ENCODE peak calls at places on chromosome 14, in seven cellular contexts. T, A, I, G, U, Y and E are unnamed samples.
A peak's percentile ranks its signal among the peaks of the same experiment; 100 is the strongest.

GRCh38 chr14:77133718-77134338 is 7.8 kb downstream of the ZDHHC22 start:
- DNase-seq in T (peak; percentile 40), A (peak; percentile 49), I (peak; percentile 83), G (peak; percentile 80), U (peak; percentile 42), Y (peak; percentile 75), E (peak; percentile 59)

GRCh38 chr14:75769047-75769685 is 108.1 kb downstream of the TTLL5 start:
- DNase-seq in T (no peak), A (no peak), I (no peak), G (no peak), U (no peak), Y (no peak), E (no peak)

GRCh38 chr14:89912667-89913211 is 41.8 kb downstream of the EFCAB11 start:
- DNase-seq in T (no peak), A (peak; percentile 87), I (no peak), G (no peak), U (no peak), Y (peak; percentile 96), E (no peak)

GRCh38 chr14:30223385-30223785 is 295.7 kb upstream of the PRKD1 start:
- DNase-seq in T (peak; percentile 29), A (peak; percentile 46), I (peak; percentile 78), G (peak; percentile 78), U (peak; percentile 81), Y (peak; percentile 90), E (peak; percentile 97)

GRCh38 chr14:53929871-53930685 is 26.5 kb downstream of the BMP4 start:
- DNase-seq in T (no peak), A (peak; percentile 28), I (no peak), G (no peak), U (no peak), Y (no peak), E (peak; percentile 33)

GRCh38 chr14:73625686-73626085 is 13.4 kb downstream of the ACOT6 start:
- DNase-seq in T (no peak), A (no peak), I (no peak), G (no peak), U (no peak), Y (peak; percentile 7), E (no peak)

GRCh38 chr14:72679591-72680151 is 214.2 kb downstream of the DPF3 start:
- DNase-seq in T (no peak), A (no peak), I (no peak), G (no peak), U (no peak), Y (peak; percentile 5), E (no peak)

GRCh38 chr14:39673141-39674133 is 241.2 kb upstream of the FBXO33 start:
- DNase-seq in T (no peak), A (no peak), I (no peak), G (no peak), U (no peak), Y (peak; percentile 26), E (no peak)

GRCh38 chr14:32329690-32330290 is 692 bp downstream of the AKAP6 start:
- DNase-seq in T (no peak), A (no peak), I (no peak), G (no peak), U (no peak), Y (no peak), E (no peak)

GRCh38 chr14:93016275-93016845 is 93.4 kb downstream of the CHGA start:
- DNase-seq in T (no peak), A (no peak), I (no peak), G (peak; percentile 36), U (no peak), Y (no peak), E (no peak)

GRCh38 chr14:83894519-83894918 is 1635.4 kb upstream of the FLRT2 start:
- DNase-seq in T (no peak), A (no peak), I (no peak), G (no peak), U (no peak), Y (no peak), E (no peak)

GRCh38 chr14:100067481-100067880 is 2.3 kb downstream of the EVL start:
- DNase-seq in T (no peak), A (no peak), I (no peak), G (no peak), U (no peak), Y (no peak), E (no peak)

GRCh38 chr14:90373887-90374286 is 22.9 kb upstream of the CALM1 start:
- DNase-seq in T (no peak), A (no peak), I (no peak), G (no peak), U (no peak), Y (no peak), E (no peak)

GRCh38 chr14:94163806-94164205 is 10.3 kb upstream of the PPP4R4 start:
- DNase-seq in T (no peak), A (no peak), I (no peak), G (no peak), U (no peak), Y (peak; percentile 5), E (no peak)

GRCh38 chr14:71384007-71384605 is 476.8 kb downstream of the PCNX1 start:
- DNase-seq in T (no peak), A (no peak), I (no peak), G (no peak), U (no peak), Y (no peak), E (peak; percentile 63)

GRCh38 chr14:90760591-90761316 is 55.5 kb downstream of the TTC7B start:
- DNase-seq in T (no peak), A (peak; percentile 55), I (no peak), G (no peak), U (no peak), Y (peak; percentile 62), E (no peak)

GRCh38 chr14:22871962-22872832 is 657 bp downstream of the LRP10 start:
- DNase-seq in T (peak; percentile 75), A (peak; percentile 90), I (peak; percentile 93), G (peak; percentile 91), U (peak; percentile 86), Y (peak; percentile 85), E (peak; percentile 85)

GRCh38 chr14:26595922-26596721 is 1.7 kb downstream of the NOVA1 start:
- DNase-seq in T (no peak), A (no peak), I (no peak), G (no peak), U (no peak), Y (peak; percentile 10), E (no peak)
- H3K27ac ChIP-seq in T (no peak overlapping the region), A (peak overlapping the region; percentile 89), I (no peak overlapping the region), G (peak overlapping the region; percentile 52), U (no peak overlapping the region), Y (no peak overlapping the region), E (no peak overlapping the region)

DNA sequence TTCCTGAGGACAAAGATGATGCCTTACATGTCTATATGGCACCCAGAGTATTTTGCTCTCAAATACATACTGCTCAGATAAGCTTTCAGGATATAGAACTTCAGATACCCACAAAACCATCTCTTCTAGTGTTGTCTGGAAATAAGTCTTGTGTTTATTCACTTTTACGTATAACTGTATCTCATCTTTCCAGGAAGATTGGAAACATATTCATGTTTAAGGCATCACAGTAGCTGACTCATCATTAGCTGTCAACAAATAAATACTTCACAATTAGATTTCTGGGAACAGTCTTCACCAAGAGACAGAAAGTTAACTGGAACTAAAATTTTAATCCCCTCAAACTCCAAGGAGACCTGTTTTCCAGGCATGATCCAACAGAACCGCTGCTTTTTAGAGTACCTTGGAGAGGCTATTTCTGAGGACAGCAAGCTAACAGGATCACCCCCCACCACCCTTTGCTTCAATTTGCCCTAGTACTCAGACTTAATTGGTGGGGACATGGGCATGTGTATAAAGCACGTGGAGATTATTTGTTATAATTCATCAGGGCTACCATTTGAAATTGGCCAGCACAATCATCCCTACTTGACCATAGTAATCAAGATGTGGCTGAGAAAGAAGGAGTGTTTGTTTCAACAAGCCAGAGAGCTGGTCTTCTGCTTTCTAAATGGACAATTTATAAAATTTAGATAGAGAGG is 129.3 kb upstream of the HIF1A start:
- DNase-seq in T (no peak), A (peak; percentile 70), I (no peak), G (no peak), U (no peak), Y (peak; percentile 90), E (no peak)
- H3K4me1 ChIP-seq in T (peaks cover 70% of the 10 kb centered on the region), A (peaks cover 81% of the 10 kb centered on the region), I (no peaks in the 10 kb centered on the region), G (peaks cover 18% of the 10 kb centered on the region), U (peaks cover 35% of the 10 kb centered on the region), Y (peaks cover 55% of the 10 kb centered on the region), E (peaks cover 64% of the 10 kb centered on the region)

DNA sequence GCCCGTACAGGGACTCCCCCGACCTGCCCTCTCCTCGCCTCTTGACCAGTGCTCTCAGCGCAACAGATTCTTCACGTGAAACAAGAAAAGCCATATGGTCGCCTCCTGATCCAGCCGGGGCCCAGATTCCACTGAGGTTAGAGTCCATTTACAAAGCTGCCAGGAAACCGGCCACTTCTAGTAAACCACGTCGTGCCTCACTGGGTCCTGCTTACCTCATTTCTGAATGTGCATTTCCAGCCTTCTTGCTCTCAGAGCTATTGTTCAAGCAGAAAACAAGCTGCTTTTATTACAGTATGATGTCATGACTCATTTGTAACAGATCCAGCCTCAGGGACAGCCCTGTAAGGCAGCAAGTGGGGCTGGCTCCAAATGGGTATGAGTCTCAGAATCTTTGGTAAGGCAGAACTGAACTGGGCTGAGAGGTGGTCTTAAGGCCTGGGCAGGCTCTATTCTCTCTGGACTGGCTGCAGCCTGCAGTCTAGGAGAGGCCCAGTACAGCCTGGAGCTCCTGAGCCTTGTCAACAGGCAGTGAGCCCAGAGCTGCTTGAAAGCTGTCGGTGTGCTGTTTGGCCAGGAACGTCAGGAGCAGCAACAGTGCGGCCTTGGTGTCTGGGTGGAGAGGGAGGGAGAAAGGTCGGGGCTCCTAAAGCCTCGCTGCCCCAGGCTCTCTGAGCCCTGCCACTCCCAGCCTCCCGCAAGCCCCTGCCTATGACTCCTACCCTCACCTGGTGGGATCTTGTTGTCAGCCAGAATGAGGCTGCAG is 8.3 kb downstream of the REC8 start:
- DNase-seq in T (no peak), A (no peak), I (peak; percentile 63), G (peak; percentile 37), U (no peak), Y (peak; percentile 56), E (no peak)
- H3K27ac ChIP-seq in T (peak overlapping the region; percentile 57), A (no peak overlapping the region), I (no peak overlapping the region), G (peak overlapping the region; percentile 43), U (no peak overlapping the region), Y (no peak overlapping the region), E (no peak overlapping the region)

GRCh38 chr14:66099451-66099850 is 386.7 kb upstream of the CCDC196 start:
- DNase-seq in T (no peak), A (no peak), I (no peak), G (no peak), U (no peak), Y (no peak), E (no peak)

GRCh38 chr14:66104486-66104885 is 381.7 kb upstream of the CCDC196 start:
- DNase-seq in T (no peak), A (no peak), I (no peak), G (no peak), U (no peak), Y (no peak), E (no peak)

GRCh38 chr14:66101662-66102061 is 384.5 kb upstream of the CCDC196 start:
- DNase-seq in T (no peak), A (no peak), I (no peak), G (no peak), U (no peak), Y (peak; percentile 21), E (no peak)

GRCh38 chr14:66094001-66094727 is 392.0 kb upstream of the CCDC196 start:
- DNase-seq in T (no peak), A (no peak), I (no peak), G (no peak), U (no peak), Y (no peak), E (no peak)

DNA sequence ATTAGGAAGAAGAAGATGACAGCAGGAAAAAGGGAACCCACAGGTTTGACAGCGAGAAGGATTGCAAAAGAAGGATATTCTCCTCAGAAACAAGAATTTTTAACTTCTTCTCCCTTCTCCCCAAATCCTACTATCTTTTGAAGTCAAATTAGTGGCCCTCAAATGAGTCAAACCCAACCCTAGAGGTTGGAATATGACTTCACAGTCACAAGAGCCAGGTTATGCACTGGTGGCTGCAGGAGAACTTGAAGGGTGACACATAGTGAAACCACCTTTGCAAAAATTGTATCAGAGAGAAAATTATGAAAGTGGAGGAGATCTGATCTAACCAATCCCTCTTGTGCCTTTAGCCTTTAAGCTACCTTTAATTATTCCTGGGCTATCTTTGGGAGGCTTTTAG is 386.2 kb upstream of the CCDC196 start:
- DNase-seq in T (no peak), A (no peak), I (no peak), G (no peak), U (no peak), Y (no peak), E (no peak)
- H3K4me1 ChIP-seq in T (no peaks in the 10 kb centered on the region), A (no peaks in the 10 kb centered on the region), I (no peaks in the 10 kb centered on the region), G (no peaks in the 10 kb centered on the region), U (no peaks in the 10 kb centered on the region), Y (peaks cover 11% of the 10 kb centered on the region), E (no peaks in the 10 kb centered on the region)